ENCODE peak calls at places on chromosomes 16 and 17, in four cellular contexts. D, B, G and W are unnamed samples.

GRCh38 chr16:24070851-24071250 is 185.3 kb upstream of the CACNG3 start:
- DNase-seq in D (peak; percentile 28), B (peak; percentile 17), G (peak; percentile 43), W (no peak)

GRCh38 chr16:2963611-2964415 is at the start of gene KREMEN2:
- DNase-seq in D (no peak), B (no peak), G (peak; percentile 74), W (peak; percentile 67)

GRCh38 chr16:28876016-28876659 is 2.1 kb upstream of the ATP2A1 start:
- DNase-seq in D (no peak), B (no peak), G (no peak), W (no peak)

GRCh38 chr17:18226284-18226945 is 980 bp downstream of the LLGL1 start:
- DNase-seq in D (no peak), B (no peak), G (no peak), W (no peak)

GRCh38 chr17:59803377-59803757 is 89.4 kb downstream of the TUBD1 start:
- DNase-seq in D (no peak), B (no peak), G (no peak), W (no peak)

GRCh38 chr17:55402374-55402773 is 19.3 kb downstream of the MMD start:
- DNase-seq in D (no peak), B (no peak), G (peak; percentile 6), W (no peak)

GRCh38 chr16:49463529-49463928 is 89.9 kb downstream of the C16orf78 start:
- DNase-seq in D (peak; percentile 2), B (no peak), G (no peak), W (peak; percentile 35)

GRCh38 chr17:57945999-57946797 is 9.0 kb downstream of the CUEDC1 start:
- DNase-seq in D (no peak), B (no peak), G (no peak), W (no peak)

GRCh38 chr17:732788-733720 is 658 bp downstream of the TLCD3A start:
- DNase-seq in D (no peak), B (no peak), G (no peak), W (no peak)

GRCh38 chr16:31477220-31478216 is 5.4 kb upstream of the SLC5A2 start:
- DNase-seq in D (no peak), B (no peak), G (no peak), W (no peak)

GRCh38 chr16:46743232-46743719 is 4.9 kb downstream of the MYLK3 start:
- DNase-seq in D (no peak), B (no peak), G (no peak), W (peak; percentile 24)

GRCh38 chr16:51268237-51268636 is 117.2 kb upstream of the SALL1 start:
- DNase-seq in D (no peak), B (no peak), G (no peak), W (no peak)

GRCh38 chr16:54955757-54956156 is 25.1 kb downstream of the IRX5 start:
- DNase-seq in D (no peak), B (no peak), G (no peak), W (no peak)

GRCh38 chr17:38868968-38869646 is 751 bp upstream of the LASP1 start:
- DNase-seq in D (peak; percentile 99), B (peak; percentile 63), G (peak; percentile 79), W (peak; percentile 95)

GRCh38 chr16:2429771-2430663 is 770 bp downstream of the CCNF start:
- DNase-seq in D (no peak), B (no peak), G (no peak), W (no peak)

GRCh38 chr17:44387773-44388172 is 1.7 kb downstream of the ITGA2B start:
- DNase-seq in D (no peak), B (no peak), G (no peak), W (peak; percentile 13)

GRCh38 chr17:59409336-59410048 is 78.0 kb downstream of the YPEL2 start:
- DNase-seq in D (no peak), B (no peak), G (no peak), W (no peak)

GRCh38 chr17:54439816-54440215 is 460.8 kb upstream of the TOM1L1 start:
- DNase-seq in D (no peak), B (no peak), G (no peak), W (no peak)

GRCh38 chr17:3004925-3005324 is 58.5 kb downstream of the OR1D5 start:
- DNase-seq in D (no peak), B (no peak), G (no peak), W (no peak)

DNA sequence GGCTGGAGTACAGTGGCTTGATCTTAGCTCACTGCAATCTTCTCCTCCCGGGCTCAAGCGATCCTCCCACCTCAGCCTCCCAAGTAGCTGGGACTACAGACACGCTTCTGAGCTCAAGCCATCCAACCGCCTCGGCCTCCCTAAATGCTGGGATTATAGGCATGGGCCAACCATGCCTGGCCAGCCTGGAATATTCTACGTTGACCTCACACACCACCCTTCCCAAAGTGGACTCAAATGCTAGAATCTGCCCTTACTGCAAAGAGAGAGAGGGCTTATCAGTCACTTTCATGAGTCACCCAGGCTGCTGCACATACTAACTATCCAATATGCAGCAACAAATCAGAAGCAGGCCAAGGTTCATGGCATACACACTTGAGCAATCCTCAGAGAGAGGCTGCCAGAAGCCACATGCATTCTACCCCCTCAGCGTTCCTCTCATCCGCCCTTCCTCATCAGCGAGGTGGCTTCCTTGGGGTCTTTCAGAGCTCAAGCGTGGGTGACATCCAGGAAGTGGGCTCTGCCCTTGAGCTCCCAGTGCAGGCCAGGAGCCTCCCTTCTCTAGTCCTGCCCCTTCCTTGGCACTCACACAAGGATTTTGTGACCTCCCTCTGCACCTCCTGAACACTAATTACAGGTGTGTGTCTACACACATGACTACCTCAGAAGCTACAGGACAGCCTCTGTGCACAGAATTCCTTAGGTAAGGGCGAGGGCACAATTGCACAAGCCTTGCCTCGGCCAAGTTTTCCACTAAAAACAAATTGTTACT is 24.8 kb upstream of the SIAH1 start:
- DNase-seq in D (peak; percentile 66), B (no peak), G (no peak), W (no peak)
- H3K27ac ChIP-seq in D (no peak overlapping the region), B (no peak overlapping the region), G (no peak overlapping the region), W (peak overlapping the region; percentile 42)

GRCh38 chr16:84332975-84333684 is 35.2 kb upstream of the ATP2C2 start:
- DNase-seq in D (no peak), B (no peak), G (no peak), W (no peak)

GRCh38 chr16:84334482-84334881 is 33.9 kb upstream of the ATP2C2 start:
- DNase-seq in D (no peak), B (no peak), G (no peak), W (no peak)

GRCh38 chr16:84330685-84331050 is 36.0 kb downstream of the WFDC1 start:
- DNase-seq in D (no peak), B (no peak), G (no peak), W (no peak)

GRCh38 chr16:84331998-84332780 is 36.1 kb upstream of the ATP2C2 start:
- DNase-seq in D (no peak), B (no peak), G (no peak), W (no peak)

DNA sequence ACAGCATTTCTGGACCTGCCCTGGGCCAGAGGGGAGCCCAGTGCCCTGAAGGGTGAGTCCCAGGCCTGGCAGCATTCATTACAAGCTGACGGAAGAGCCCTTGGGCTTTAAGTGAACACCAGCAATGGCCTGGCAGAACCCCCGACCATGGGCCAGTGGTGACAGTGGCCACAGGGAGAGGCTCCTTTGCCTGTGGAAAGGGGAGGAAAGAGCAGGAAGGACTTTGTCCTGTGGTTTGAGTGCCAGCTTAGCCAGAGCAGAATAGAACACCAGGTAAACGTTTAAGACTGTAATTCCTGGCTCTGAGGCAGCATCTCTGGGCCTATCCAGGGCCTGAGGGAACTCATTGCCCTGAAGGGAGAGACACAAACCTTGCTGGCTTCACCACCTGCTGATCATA is 34.3 kb upstream of the ATP2C2 start:
- DNase-seq in D (no peak), B (no peak), G (no peak), W (no peak)
- H3K27ac ChIP-seq in D (no peak overlapping the region), B (no peak overlapping the region), G (no peak overlapping the region), W (no peak overlapping the region)

GRCh38 chr16:16124438-16124837 is 98.9 kb downstream of the ABCC6 start:
- DNase-seq in D (no peak), B (no peak), G (no peak), W (no peak)
- H3K27ac ChIP-seq in D (no peak overlapping the region), B (no peak overlapping the region), G (no peak overlapping the region), W (no peak overlapping the region)

GRCh38 chr17:76382803-76383644 is 1.4 kb upstream of the SPHK1 start:
- DNase-seq in D (no peak), B (no peak), G (no peak), W (no peak)
- H3K27ac ChIP-seq in D (peak overlapping the region; percentile 94), B (peak overlapping the region; percentile 62), G (peak overlapping the region; percentile 45), W (peak overlapping the region; percentile 91)

DNA sequence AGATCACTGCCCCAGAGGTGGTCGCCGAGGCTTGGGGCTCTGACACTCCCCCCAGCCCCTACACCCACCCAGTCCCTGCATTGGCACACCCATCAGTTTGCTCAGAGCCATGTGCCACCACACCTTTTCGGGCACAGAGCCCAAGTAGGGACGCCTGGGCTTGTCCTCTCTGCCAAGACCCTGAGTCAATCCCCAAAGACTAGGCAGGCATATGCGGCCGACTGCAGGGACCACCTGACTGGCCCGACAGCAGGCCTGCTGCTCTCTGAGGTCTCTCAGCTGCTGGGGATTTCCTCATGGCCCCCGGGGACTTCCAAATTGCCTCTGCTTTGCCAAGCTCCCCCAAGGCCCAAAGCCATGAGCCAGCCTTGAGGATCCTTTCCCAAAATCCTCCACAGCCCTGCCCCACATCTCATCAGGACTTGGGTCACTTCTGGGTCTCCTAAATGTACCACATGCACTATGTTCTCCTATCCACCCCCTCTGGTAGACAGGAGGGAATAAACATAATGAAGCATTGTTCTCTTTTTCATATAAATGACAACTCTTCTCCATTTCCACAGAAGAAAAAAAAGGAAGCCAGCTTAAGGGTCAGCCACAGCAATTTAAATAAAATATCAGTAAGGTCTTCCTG is 30.6 kb downstream of the MYO18A start:
- DNase-seq in D (no peak), B (no peak), G (no peak), W (no peak)
- H3K27ac ChIP-seq in D (peak overlapping the region; percentile 78), B (peak overlapping the region; percentile 97), G (peak overlapping the region; percentile 81), W (peak overlapping the region; percentile 83)

GRCh38 chr16:88700322-88700635 is 5.9 kb downstream of the RNF166 start:
- DNase-seq in D (no peak), B (no peak), G (no peak), W (no peak)
- H3K27ac ChIP-seq in D (peak overlapping the region; percentile 56), B (no peak overlapping the region), G (no peak overlapping the region), W (no peak overlapping the region)

GRCh38 chr17:42431758-42432161 is 8.7 kb upstream of the CAVIN1 start:
- DNase-seq in D (no peak), B (no peak), G (no peak), W (no peak)

GRCh38 chr17:42438600-42439567 is 15.8 kb upstream of the CAVIN1 start:
- DNase-seq in D (no peak), B (no peak), G (no peak), W (peak; percentile 63)

GRCh38 chr17:42441717-42442565 is 16.7 kb upstream of the ATP6V0A1 start:
- DNase-seq in D (no peak), B (no peak), G (no peak), W (no peak)

DNA sequence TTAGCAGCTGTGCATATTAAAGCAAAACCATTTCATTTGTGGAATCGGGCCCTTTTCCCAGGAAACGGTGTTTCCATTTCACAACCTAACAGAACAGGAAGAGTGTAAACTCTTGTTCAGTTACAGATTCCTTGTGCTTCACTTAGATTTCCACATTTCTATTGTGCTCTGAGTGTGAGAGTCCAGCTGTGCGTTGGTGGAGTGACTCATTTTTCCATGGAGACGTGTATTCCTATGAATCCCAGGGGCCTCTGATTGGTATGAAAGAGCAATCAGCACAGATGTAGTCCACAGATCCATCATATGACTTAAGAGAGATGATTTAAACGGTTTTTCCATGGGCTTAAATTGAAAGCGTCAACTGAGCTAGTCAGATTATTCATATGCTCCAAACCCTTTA is 13.3 kb upstream of the CAVIN1 start:
- DNase-seq in D (peak; percentile 84), B (no peak), G (no peak), W (no peak)
- H3K27ac ChIP-seq in D (peak overlapping the region; percentile 84), B (no peak overlapping the region), G (no peak overlapping the region), W (peak overlapping the region; percentile 79)